ENCODE peak calls at places on chromosomes 16 and 17, in six cellular contexts. C is amygdala, W is glutamatergic neuron, H is nephron progenitor cell, S is ELF-1, Z is Kasumi-1. R is an unnamed sample.

GRCh38 chr17:49003557-49004511 is 6.6 kb downstream of the IGF2BP1 start:
- DNase-seq in C (no peak), W (peak; percentile 54), H (peak; percentile 68), S (peak; percentile 60), Z (no peak), R (no peak)

GRCh38 chr17:37710344-37710886 is 34.4 kb downstream of the HNF1B start:
- DNase-seq in C (no peak), W (peak; percentile 30), H (peak; percentile 43), S (peak; percentile 93), Z (no peak), R (no peak)

GRCh38 chr17:44607836-44608690 is 48.2 kb upstream of the MEIOC start:
- DNase-seq in C (no peak), W (no peak), H (peak; percentile 53), S (peak; percentile 68), Z (no peak), R (no peak)

GRCh38 chr17:3474212-3474611 is 1.6 kb upstream of the ASPA start:
- DNase-seq in C (no peak), W (no peak), H (no peak), S (no peak), Z (no peak), R (no peak)

GRCh38 chr16:3444032-3444388 is 530 bp downstream of the NAA60 start:
- DNase-seq in C (no peak), W (peak; percentile 28), H (no peak), S (peak; percentile 58), Z (no peak), R (peak; percentile 59)

GRCh38 chr16:48384305-48384981 is 770 bp downstream of the SIAH1 start:
- DNase-seq in C (peak; percentile 45), W (peak; percentile 79), H (peak; percentile 75), S (peak; percentile 61), Z (peak; percentile 39), R (peak; percentile 60)

GRCh38 chr16:57764341-57765159 is 29.0 kb downstream of the KATNB1 start:
- DNase-seq in C (no peak), W (no peak), H (peak; percentile 52), S (peak; percentile 92), Z (no peak), R (no peak)

GRCh38 chr16:72788269-72788809 is 259.6 kb downstream of the ZFHX3 start:
- DNase-seq in C (no peak), W (no peak), H (no peak), S (no peak), Z (no peak), R (no peak)

GRCh38 chr16:56626685-56627084 is 1.1 kb downstream of the MT1E start:
- DNase-seq in C (no peak), W (no peak), H (no peak), S (no peak), Z (no peak), R (no peak)

GRCh38 chr16:85221081-85221809 is 109.0 kb upstream of the CIBAR2 start:
- DNase-seq in C (no peak), W (peak; percentile 60), H (peak; percentile 76), S (peak; percentile 63), Z (no peak), R (no peak)

GRCh38 chr17:66737524-66737923 is 97.4 kb upstream of the CACNG5 start:
- DNase-seq in C (no peak), W (peak; percentile 74), H (peak; percentile 46), S (peak; percentile 75), Z (no peak), R (no peak)

GRCh38 chr17:34413443-34414076 is 50.5 kb upstream of the CCL1 start:
- DNase-seq in C (no peak), W (no peak), H (no peak), S (no peak), Z (no peak), R (no peak)

GRCh38 chr16:5025171-5025632 is 8.5 kb downstream of the NAGPA start:
- DNase-seq in C (peak; percentile 16), W (peak; percentile 79), H (peak; percentile 59), S (peak; percentile 72), Z (peak; percentile 13), R (no peak)

GRCh38 chr17:73393381-73393780 is 81.6 kb upstream of the CDC42EP4 start:
- DNase-seq in C (no peak), W (no peak), H (no peak), S (no peak), Z (no peak), R (no peak)

GRCh38 chr16:56294599-56294998 is 103.3 kb downstream of the GNAO1 start:
- DNase-seq in C (no peak), W (no peak), H (no peak), S (no peak), Z (no peak), R (no peak)

GRCh38 chr17:79986441-79987186 is 49.1 kb downstream of the TBC1D16 start:
- DNase-seq in C (no peak), W (no peak), H (no peak), S (no peak), Z (no peak), R (no peak)

GRCh38 chr16:30122621-30123160 is 329 bp downstream of the MAPK3 start:
- DNase-seq in C (no peak), W (no peak), H (no peak), S (no peak), Z (no peak), R (no peak)

GRCh38 chr16:79601092-79601977 is 798 bp upstream of the MAF start:
- DNase-seq in C (peak; percentile 61), W (peak; percentile 52), H (peak; percentile 55), S (peak; percentile 74), Z (no peak), R (peak; percentile 18)

GRCh38 chr16:49442805-49443204 is 69.2 kb downstream of the C16orf78 start:
- DNase-seq in C (no peak), W (no peak), H (no peak), S (no peak), Z (no peak), R (no peak)

GRCh38 chr16:68298907-68299515 is 11.7 kb downstream of the SLC7A6OS start:
- DNase-seq in C (no peak), W (no peak), H (no peak), S (no peak), Z (no peak), R (no peak)

GRCh38 chr16:71210-71539 is 1.3 kb downstream of the RHBDF1 start:
- DNase-seq in C (no peak), W (no peak), H (no peak), S (no peak), Z (no peak), R (no peak)

GRCh38 chr17:76968707-76969597 is 100.7 kb downstream of the MGAT5B start:
- DNase-seq in C (no peak), W (peak; percentile 84), H (peak; percentile 77), S (peak; percentile 98), Z (no peak), R (peak; percentile 64)

GRCh38 chr17:72423286-72423589 is 302.4 kb downstream of the SOX9 start:
- DNase-seq in C (no peak), W (no peak), H (no peak), S (no peak), Z (no peak), R (no peak)

R was measured in activated naive CD4-positive, alpha-beta T cell treated with anti-CD3 and anti-CD28 coated beads, Interleukin-2, amount 50 U/mL, for 72 hours.